ENCODE peak calls at places on chromosome 21, in four cellular contexts. U is sigmoid colon, V is fibroblast of mammary gland, I is uterus. O is an unnamed sample.

GRCh38 chr21:17613242-17613676 is 558 bp upstream of the BTG3 start:
- DNase-seq in I (peak; percentile 56), V (peak; percentile 10), U (peak; percentile 88), O (peak; percentile 1)

GRCh38 chr21:43923391-43923790 is 58.4 kb downstream of the AGPAT3 start:
- DNase-seq in I (no peak), U (peak; percentile 67), V (peak; percentile 43), O (no peak)

GRCh38 chr21:25708467-25709065 is 26.1 kb downstream of the ATP5PF start:
- DNase-seq in U (no peak), V (peak; percentile 64), I (peak; percentile 51), O (peak; percentile 30)

GRCh38 chr21:41836166-41837015 is 42.8 kb downstream of the PRDM15 start:
- DNase-seq in I (no peak), V (no peak), U (no peak), O (no peak)

GRCh38 chr21:25175938-25176337 is 431.3 kb downstream of the MRPL39 start:
- DNase-seq in V (no peak), I (no peak), U (no peak), O (no peak)

GRCh38 chr21:26961704-26962103 is 5.2 kb downstream of the ADAMTS5 start:
- DNase-seq in I (no peak), V (peak; percentile 46), U (no peak), O (no peak)

GRCh38 chr21:42107881-42108553 is 36.9 kb downstream of the UMODL1 start:
- DNase-seq in U (no peak), I (no peak), V (peak; percentile 48), O (peak; percentile 17)

GRCh38 chr21:43195131-43196021 is 26.6 kb downstream of the CRYAA start:
- DNase-seq in I (no peak), V (peak; percentile 64), U (peak; percentile 69), O (no peak)

GRCh38 chr21:42031816-42032215 is 21.7 kb upstream of the ZBTB21 start:
- DNase-seq in I (no peak), U (no peak), V (no peak), O (no peak)

GRCh38 chr21:29232601-29233541 is 65.9 kb upstream of the BACH1 start:
- DNase-seq in V (peak; percentile 72), U (no peak), I (no peak), O (no peak)

GRCh38 chr21:27571706-27572105 is 604.8 kb upstream of the ADAMTS5 start:
- DNase-seq in V (peak; percentile 70), U (no peak), I (no peak), O (no peak)

GRCh38 chr21:32726742-32727477 is 903 bp downstream of the SYNJ1 start:
- DNase-seq in U (no peak), V (peak; percentile 28), I (peak; percentile 21), O (no peak)

GRCh38 chr21:44024895-44025353 is 12.8 kb downstream of the TRAPPC10 start:
- DNase-seq in U (peak; percentile 85), V (peak; percentile 76), I (peak; percentile 40), O (no peak)

GRCh38 chr21:42571391-42572150 is 57.9 kb downstream of the SLC37A1 start:
- DNase-seq in I (peak; percentile 9), V (no peak), U (peak; percentile 45), O (no peak)

GRCh38 chr21:32772281-32773047 is 909 bp upstream of the PAXBP1 start:
- DNase-seq in I (no peak), V (peak; percentile 15), U (no peak), O (peak; percentile 10)

GRCh38 chr21:26686278-26686677 is 113.2 kb upstream of the CYYR1 start:
- DNase-seq in U (no peak), I (no peak), V (peak; percentile 18), O (no peak)

GRCh38 chr21:41207401-41208388 is 39.7 kb downstream of the BACE2 start:
- DNase-seq in U (peak; percentile 89), I (peak; percentile 39), V (peak; percentile 89), O (no peak)

GRCh38 chr21:28436286-28436932 is 556.3 kb downstream of the LTN1 start:
- DNase-seq in V (peak; percentile 96), I (peak; percentile 81), U (no peak), O (no peak)

GRCh38 chr21:27321791-27322190 is 354.9 kb upstream of the ADAMTS5 start:
- DNase-seq in V (no peak), U (no peak), I (no peak), O (no peak)

GRCh38 chr21:25571726-25572121 is 35.6 kb downstream of the MRPL39 start:
- DNase-seq in V (no peak), U (no peak), I (no peak), O (no peak)

GRCh38 chr21:31908106-31909031 is 35.5 kb downstream of the HUNK start:
- DNase-seq in U (no peak), I (peak; percentile 53), V (peak; percentile 8), O (no peak)

GRCh38 chr21:16095005-16095404 is 365.2 kb downstream of the USP25 start:
- DNase-seq in I (no peak), V (no peak), U (no peak), O (no peak)

GRCh38 chr21:41377715-41378114 is 15.9 kb downstream of the MX2 start:
- DNase-seq in V (no peak), U (peak; percentile 46), I (peak; percentile 10), O (no peak)

GRCh38 chr21:44084496-44085241 is 22.5 kb upstream of the PWP2 start:
- DNase-seq in V (no peak), U (peak; percentile 48), I (no peak), O (no peak)

GRCh38 chr21:42471206-42471605 is 24.8 kb downstream of the RSPH1 start:
- DNase-seq in U (no peak), V (no peak), I (no peak), O (no peak)

GRCh38 chr21:43927591-43928229 is 62.7 kb downstream of the AGPAT3 start:
- DNase-seq in V (no peak), I (no peak), U (no peak), O (no peak)

GRCh38 chr21:25983745-25984144 is 186.8 kb downstream of the APP start:
- DNase-seq in V (no peak), I (no peak), U (no peak), O (no peak)

GRCh38 chr21:22561946-22562345 is 1563.7 kb downstream of the NCAM2 start:
- DNase-seq in I (no peak), U (no peak), V (no peak), O (no peak)

GRCh38 chr21:35829014-35829525 is 231.3 kb downstream of the SETD4 start:
- DNase-seq in V (no peak), U (no peak), I (no peak), O (no peak)

GRCh38 chr21:25607812-25608737 is 794 bp upstream of the MRPL39 start:
- DNase-seq in U (peak; percentile 92), V (peak; percentile 82), I (peak; percentile 81), O (peak; percentile 64)

GRCh38 chr21:29394051-29394450 is 95.3 kb downstream of the BACH1 start:
- DNase-seq in I (no peak), U (no peak), V (no peak), O (no peak)

GRCh38 chr21:31351438-31351837 is 7.4 kb upstream of the TIAM1 start:
- DNase-seq in U (no peak), V (peak; percentile 60), I (no peak), O (no peak)

GRCh38 chr21:31366825-31367224 is 22.8 kb upstream of the TIAM1 start:
- DNase-seq in V (peak; percentile 89), U (no peak), I (no peak), O (no peak)

GRCh38 chr21:36999131-36999898 is 7.2 kb upstream of the RIPPLY3 start:
- DNase-seq in V (no peak), U (no peak), I (no peak), O (no peak)

GRCh38 chr21:36990508-36991205 is 15.8 kb upstream of the RIPPLY3 start:
- DNase-seq in V (no peak), I (no peak), U (no peak), O (no peak)

GRCh38 chr21:36989699-36990507 is 16.6 kb upstream of the RIPPLY3 start:
- DNase-seq in I (peak; percentile 91), V (peak; percentile 85), U (peak; percentile 97), O (peak; percentile 81)

GRCh38 chr21:36992671-36993070 is 13.8 kb upstream of the RIPPLY3 start:
- DNase-seq in I (no peak), V (no peak), U (no peak), O (no peak)

GRCh38 chr21:36994501-36995189 is 11.9 kb upstream of the RIPPLY3 start:
- DNase-seq in I (no peak), U (no peak), V (no peak), O (no peak)
- H3K4me3 ChIP-seq in I (no peak overlapping the region), U (no peak overlapping the region), V (no peak overlapping the region), O (no peak overlapping the region)

GRCh38 chr21:38986460-38987395 is 181.0 kb downstream of the ETS2 start:
- DNase-seq in V (no peak), I (no peak), U (no peak), O (no peak)
- H3K4me3 ChIP-seq in V (no peak overlapping the region), I (no peak overlapping the region), U (no peak overlapping the region), O (no peak overlapping the region)

GRCh38 chr21:34530264-34530663 is 18.3 kb upstream of the KCNE1 start:
- DNase-seq in U (no peak), V (peak; percentile 82), I (no peak), O (no peak)
- H3K4me3 ChIP-seq in U (no peak overlapping the region), V (no peak overlapping the region), I (no peak overlapping the region), O (no peak overlapping the region)

GRCh38 chr21:45405819-45406762 is 1.1 kb downstream of the COL18A1 start:
- DNase-seq in I (no peak), U (peak; percentile 69), V (peak; percentile 45), O (no peak)
- H3K4me3 ChIP-seq in I (peak overlapping the region; percentile 45), U (peak overlapping the region; percentile 60), V (peak overlapping the region; percentile 47), O (peak overlapping the region; percentile 18)

DNA sequence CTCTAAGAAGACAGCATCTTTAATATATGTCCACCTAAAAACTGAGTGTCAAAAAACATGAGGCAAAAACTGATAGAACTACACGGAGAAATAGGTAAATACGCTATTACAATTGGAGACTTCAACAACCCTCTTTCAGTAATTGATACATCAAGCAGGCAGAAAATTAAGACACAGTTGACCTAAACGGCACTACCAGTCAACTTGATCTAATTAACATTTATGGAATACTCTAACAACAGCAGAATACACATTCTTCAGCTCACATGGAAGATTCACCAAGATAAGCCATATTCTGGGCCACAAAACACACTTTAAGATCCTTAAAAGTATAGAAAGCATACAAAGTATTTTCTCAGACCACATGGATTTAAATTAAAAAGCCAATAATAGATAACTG is 137.6 kb downstream of the CLIC6 start:
- DNase-seq in U (no peak), I (no peak), V (no peak), O (no peak)
- H3K4me3 ChIP-seq in U (no peak overlapping the region), I (no peak overlapping the region), V (no peak overlapping the region), O (no peak overlapping the region)